ENCODE peak calls at places on chromosomes 1 and 21, in nine cellular contexts. V, S, F, Q, O, C, D, G and X are unnamed samples.

GRCh38 chr1:109756848-109757521 is 6.7 kb downstream of the EPS8L3 start:
- DNase-seq in C (no peak), V (no peak), F (no peak), G (no peak), S (no peak), Q (no peak), O (no peak), D (no peak), X (no peak)

GRCh38 chr1:28865997-28866650 is 48.2 kb upstream of the EPB41 start:
- DNase-seq in G (no peak), C (no peak), F (peak; percentile 57), O (no peak), S (no peak), Q (no peak), D (no peak), V (no peak), X (no peak)

GRCh38 chr1:234434706-234435105 is 44.3 kb downstream of the TARBP1 start:
- DNase-seq in F (no peak), O (no peak), S (no peak), G (no peak), C (no peak), V (no peak), Q (no peak), D (no peak), X (no peak)

GRCh38 chr21:44058652-44058964 is 46.5 kb downstream of the TRAPPC10 start:
- DNase-seq in S (no peak), O (no peak), Q (no peak), G (no peak), F (no peak), C (no peak), D (no peak), V (no peak), X (no peak)

GRCh38 chr1:84450916-84451315 is 28.1 kb upstream of the RPF1 start:
- DNase-seq in F (peak; percentile 58), C (no peak), G (no peak), D (no peak), O (no peak), S (no peak), V (no peak), Q (no peak), X (no peak)

GRCh38 chr1:20290624-20291597 is at the start of gene VWA5B1:
- DNase-seq in S (no peak), O (no peak), G (no peak), V (no peak), F (no peak), Q (no peak), D (no peak), C (no peak), X (no peak)

GRCh38 chr1:239303289-239303688 is 83.1 kb upstream of the CHRM3 start:
- DNase-seq in V (no peak), S (no peak), C (no peak), O (no peak), F (no peak), Q (no peak), D (no peak), G (no peak), X (no peak)

GRCh38 chr1:214717323-214717722 is 114.3 kb downstream of the CENPF start:
- DNase-seq in V (no peak), G (no peak), D (no peak), Q (no peak), F (peak; percentile 53), O (no peak), S (no peak), C (no peak), X (no peak)

GRCh38 chr1:39564941-39565340 is 11.6 kb downstream of the PABPC4 start:
- DNase-seq in S (no peak), G (no peak), F (no peak), O (no peak), Q (no peak), D (no peak), C (no peak), V (no peak), X (no peak)

GRCh38 chr1:239819075-239819474 is 272.6 kb upstream of the FMN2 start:
- DNase-seq in Q (no peak), C (no peak), V (no peak), D (no peak), G (peak; percentile 0), S (no peak), O (no peak), F (no peak), X (no peak)

GRCh38 chr1:35452086-35452485 is 105.1 kb downstream of the KIAA0319L start:
- DNase-seq in C (peak; percentile 41), S (peak; percentile 85), F (peak; percentile 60), D (no peak), O (peak; percentile 59), Q (no peak), V (peak; percentile 14), G (no peak), X (peak; percentile 94)

GRCh38 chr1:116325922-116326321 is 47.1 kb upstream of the ATP1A1 start:
- DNase-seq in S (no peak), Q (peak; percentile 7), O (no peak), V (no peak), G (peak; percentile 80), C (no peak), D (no peak), F (no peak), X (no peak)

GRCh38 chr1:25795955-25796806 is 3.8 kb upstream of the SELENON start:
- DNase-seq in C (no peak), F (peak; percentile 58), D (no peak), G (no peak), Q (peak; percentile 24), S (no peak), O (peak; percentile 70), V (no peak), X (no peak)

GRCh38 chr1:95437011-95437410 is 203.0 kb downstream of the RWDD3 start:
- DNase-seq in V (no peak), F (no peak), Q (no peak), C (no peak), S (no peak), D (no peak), O (no peak), G (no peak), X (no peak)

GRCh38 chr1:77513839-77514763 is 168.4 kb downstream of the ZZZ3 start:
- DNase-seq in S (peak; percentile 88), Q (no peak), D (peak; percentile 73), C (no peak), V (peak; percentile 73), F (peak; percentile 14), G (no peak), O (no peak), X (peak; percentile 93)

GRCh38 chr1:27872059-27872801 is at the start of gene THEMIS2:
- DNase-seq in V (no peak), O (peak; percentile 67), C (no peak), Q (peak; percentile 79), G (peak; percentile 71), S (peak; percentile 52), F (peak; percentile 60), D (no peak), X (peak; percentile 51)

GRCh38 chr1:31181515-31182343 is 58.0 kb downstream of the NKAIN1 start:
- DNase-seq in Q (no peak), O (peak; percentile 36), S (peak; percentile 42), D (no peak), V (no peak), C (no peak), G (peak; percentile 52), F (peak; percentile 61), X (peak; percentile 49)

GRCh38 chr21:44316277-44316900 is 16.5 kb downstream of the PFKL start:
- DNase-seq in G (no peak), D (no peak), C (no peak), Q (no peak), V (no peak), S (no peak), F (no peak), O (no peak), X (no peak)

GRCh38 chr1:10530281-10530740 is 55.6 kb downstream of the PEX14 start:
- DNase-seq in G (no peak), O (peak; percentile 61), D (peak; percentile 40), C (no peak), S (peak; percentile 44), F (peak; percentile 76), V (no peak), Q (no peak), X (peak; percentile 63)

DNA sequence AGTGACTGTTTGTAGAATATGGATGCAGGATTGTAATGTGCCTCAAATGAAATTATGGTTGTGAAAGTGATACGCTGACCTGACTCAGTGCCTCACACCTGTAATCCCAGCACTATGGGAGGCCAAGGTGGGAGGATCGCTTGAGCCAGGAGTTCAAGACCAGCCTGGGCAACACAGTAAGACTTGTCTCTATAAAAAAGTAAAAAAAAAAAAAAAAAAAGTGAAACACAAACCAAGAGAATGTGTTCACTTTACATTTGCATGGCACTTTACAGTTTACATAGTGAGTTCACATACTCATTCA is 2.0 kb downstream of the CAPN2 start:
- DNase-seq in O (no peak), F (no peak), G (no peak), D (no peak), Q (no peak), V (no peak), C (no peak), S (no peak), X (no peak)
- H3K4me3 ChIP-seq in O (peak overlapping the region; percentile 68), F (peak overlapping the region; percentile 24), G (no peak overlapping the region), D (peak overlapping the region; percentile 88), Q (peak overlapping the region; percentile 78), V (peak overlapping the region; percentile 81), C (peak overlapping the region; percentile 79), S (no peak overlapping the region), X (no peak overlapping the region)

DNA sequence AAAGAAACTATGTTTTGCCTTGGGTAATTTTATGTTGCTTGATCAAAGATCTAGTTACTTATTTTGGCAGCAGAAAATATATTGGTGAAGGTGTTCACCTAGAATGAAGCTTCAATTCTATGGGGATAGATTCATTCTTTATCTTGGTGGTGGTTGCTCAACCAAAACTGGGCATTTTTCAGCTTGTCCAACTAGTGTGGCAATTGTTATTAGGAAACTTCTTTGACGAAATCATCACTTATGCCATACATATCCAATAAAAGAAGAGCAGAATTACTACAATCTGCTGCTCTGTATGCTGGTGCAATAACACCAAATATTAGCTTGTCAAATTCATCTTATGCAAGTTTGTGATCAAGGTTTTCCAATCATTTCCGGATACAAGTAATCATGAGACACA is 26.8 kb upstream of the TMPRSS15 start:
- DNase-seq in S (no peak), O (no peak), C (no peak), G (no peak), F (no peak), Q (no peak), D (no peak), V (no peak), X (no peak)
- H3K4me3 ChIP-seq in S (no peak overlapping the region), O (no peak overlapping the region), C (no peak overlapping the region), G (no peak overlapping the region), F (no peak overlapping the region), Q (no peak overlapping the region), D (no peak overlapping the region), V (no peak overlapping the region), X (no peak overlapping the region)

DNA sequence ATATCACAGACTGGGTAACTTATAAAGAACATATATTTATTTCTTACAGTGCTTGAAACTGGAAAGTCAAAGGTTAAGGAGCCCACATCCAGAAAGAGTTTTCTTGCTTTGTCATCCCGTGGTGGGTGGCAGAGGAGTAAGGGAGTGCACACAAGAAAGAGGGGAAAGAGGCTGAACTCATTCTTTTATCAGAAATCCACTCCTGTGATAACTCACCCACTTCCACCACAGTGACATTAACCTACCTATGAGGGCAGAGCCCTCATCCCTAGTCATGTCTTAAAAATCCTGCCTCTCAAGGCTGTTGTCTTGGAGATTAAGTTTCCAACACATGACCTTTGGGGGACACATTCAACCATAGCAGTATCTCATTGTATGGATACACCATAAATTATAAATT is 32.5 kb upstream of the RGS4 start:
- DNase-seq in C (no peak), S (no peak), Q (no peak), D (no peak), O (no peak), F (peak; percentile 8), G (no peak), V (no peak), X (peak; percentile 18)
- H3K4me3 ChIP-seq in C (no peak overlapping the region), S (no peak overlapping the region), Q (no peak overlapping the region), D (no peak overlapping the region), O (no peak overlapping the region), F (no peak overlapping the region), G (no peak overlapping the region), V (no peak overlapping the region), X (no peak overlapping the region)

GRCh38 chr1:168137515-168137821 is 738 bp upstream of the GPR161 start:
- DNase-seq in Q (no peak), O (no peak), G (no peak), D (no peak), V (no peak), F (no peak), S (no peak), C (no peak), X (no peak)
- H3K4me3 ChIP-seq in Q (peak overlapping the region; percentile 18), O (peak overlapping the region; percentile 77), G (no peak overlapping the region), D (peak overlapping the region; percentile 78), V (peak overlapping the region; percentile 64), F (peak overlapping the region; percentile 54), S (peak overlapping the region; percentile 77), C (peak overlapping the region; percentile 78), X (peak overlapping the region; percentile 84)